ENCODE peak calls at places on chromosomes 2 and 18, in six cellular contexts. B is substantia nigra, D is small intestine, H is thoracic aorta, M is cardiac muscle cell, N is lung. K is an unnamed sample.

GRCh38 chr18:10368456-10369453 is 85.7 kb upstream of the APCDD1 start:
- DNase-seq in B (no peak), D (no peak), H (no peak), M (no peak), N (no peak), K (no peak)

GRCh38 chr18:37492952-37493351 is 72.6 kb downstream of the CELF4 start:
- DNase-seq in B (no peak), D (no peak), H (no peak), M (no peak), N (no peak), K (no peak)

GRCh38 chr18:73784853-73785252 is 362.8 kb downstream of the FBXO15 start:
- DNase-seq in B (no peak), D (no peak), H (no peak), M (no peak), N (no peak), K (no peak)

GRCh38 chr2:21820271-21820670 is 696.5 kb downstream of the TDRD15 start:
- DNase-seq in B (no peak), D (no peak), H (no peak), M (no peak), N (no peak), K (no peak)

GRCh38 chr2:100818606-100819364 is 1.2 kb upstream of the NPAS2 start:
- DNase-seq in B (peak), D (peak), H (peak), M (peak), N (peak), K (no peak)

GRCh38 chr2:78721302-78722033 is 304.0 kb upstream of the REG3G start:
- DNase-seq in B (no peak), D (no peak), H (no peak), M (no peak), N (no peak), K (no peak)

GRCh38 chr2:189305291-189305943 is 125.9 kb upstream of the COL5A2 start:
- DNase-seq in B (no peak), D (peak), H (no peak), M (no peak), N (no peak), K (no peak)

GRCh38 chr18:55124078-55124477 is 164.8 kb upstream of the CCDC68 start:
- DNase-seq in B (no peak), D (no peak), H (no peak), M (no peak), N (no peak), K (no peak)

GRCh38 chr2:26849056-26850001 is 1.4 kb downstream of the DPYSL5 start:
- DNase-seq in B (no peak), D (no peak), H (no peak), M (peak), N (no peak), K (no peak)

GRCh38 chr2:138391956-138392355 is 109.6 kb upstream of the SPOPL start:
- DNase-seq in B (no peak), D (no peak), H (no peak), M (no peak), N (no peak), K (no peak)

GRCh38 chr2:30503692-30504076 is 56.6 kb downstream of the LCLAT1 start:
- DNase-seq in B (no peak), D (no peak), H (no peak), M (no peak), N (no peak), K (no peak)

GRCh38 chr2:235669983-235670962 is 176.4 kb downstream of the AGAP1 start:
- DNase-seq in B (peak), D (peak), H (no peak), M (peak), N (no peak), K (no peak)

GRCh38 chr2:111671426-111672150 is 212.4 kb downstream of the ANAPC1 start:
- DNase-seq in B (no peak), D (no peak), H (no peak), M (no peak), N (peak), K (no peak)

DNA sequence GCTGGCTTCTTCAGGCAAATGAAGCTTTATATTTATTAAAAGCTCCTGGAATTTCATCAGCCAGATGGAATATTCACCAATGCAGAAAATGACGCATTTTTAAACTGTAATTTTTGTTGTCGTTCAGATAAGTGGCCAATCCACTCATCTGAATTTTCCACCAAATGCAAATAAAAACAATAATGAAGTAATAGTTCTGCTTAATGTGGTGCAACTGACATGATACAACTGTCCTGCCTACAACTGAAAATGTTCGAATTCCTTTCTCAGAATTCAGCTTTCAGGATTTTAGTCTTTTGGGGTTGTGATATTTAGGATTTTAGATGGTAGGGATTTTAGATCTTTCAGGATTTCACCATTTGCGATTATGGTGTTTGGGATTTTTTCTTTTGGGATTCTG is 27.1 kb upstream of the PUM2 start:
- DNase-seq in B (no peak), D (no peak), H (no peak), M (no peak), N (no peak), K (no peak)
- H3K27ac ChIP-seq in B (no peak), D (no peak), H (no peak), M (no peak), N (peak), K (no peak)

GRCh38 chr18:23226930-23227728 is 91.8 kb downstream of the CABLES1 start:
- DNase-seq in B (no peak), D (peak), H (no peak), M (no peak), N (peak), K (no peak)

GRCh38 chr18:23227729-23228075 is 92.4 kb downstream of the CABLES1 start:
- DNase-seq in B (no peak), D (peak), H (no peak), M (no peak), N (no peak), K (no peak)

GRCh38 chr18:23228102-23229051 is 93.1 kb downstream of the CABLES1 start:
- DNase-seq in B (no peak), D (peak), H (no peak), M (no peak), N (no peak), K (peak)

GRCh38 chr18:23225518-23225917 is 90.2 kb downstream of the CABLES1 start:
- DNase-seq in B (no peak), D (no peak), H (no peak), M (no peak), N (no peak), K (no peak)

DNA sequence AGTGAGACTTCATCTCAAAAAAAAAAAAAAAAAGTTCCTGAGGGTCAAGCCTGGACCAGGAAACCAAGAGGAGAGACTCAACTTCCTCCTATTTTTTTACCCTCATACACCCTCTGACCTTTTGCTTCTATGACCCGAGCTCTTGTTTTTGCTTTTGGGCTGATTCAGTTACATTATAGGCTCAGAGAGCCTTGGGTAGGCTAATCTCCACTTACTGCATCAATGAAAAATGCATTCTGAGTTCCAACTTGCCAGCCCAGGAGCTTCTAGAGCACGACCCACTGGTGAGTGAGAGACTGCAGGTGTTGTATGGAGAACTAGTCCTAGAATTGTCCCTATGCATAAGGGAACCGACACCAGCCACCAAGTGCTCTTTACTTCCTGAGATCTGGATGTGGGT is 91.1 kb downstream of the CABLES1 start:
- DNase-seq in B (no peak), D (no peak), H (no peak), M (no peak), N (no peak), K (no peak)
- H3K27ac ChIP-seq in B (no peak), D (peak), H (peak), M (no peak), N (peak), K (no peak)

GRCh38 chr2:178589337-178589736 is 109.1 kb downstream of the PLEKHA3 start:
- DNase-seq in B (no peak), D (no peak), H (no peak), M (no peak), N (no peak), K (no peak)
- H3K27ac ChIP-seq in B (no peak), D (no peak), H (no peak), M (peak), N (no peak), K (no peak)

DNA sequence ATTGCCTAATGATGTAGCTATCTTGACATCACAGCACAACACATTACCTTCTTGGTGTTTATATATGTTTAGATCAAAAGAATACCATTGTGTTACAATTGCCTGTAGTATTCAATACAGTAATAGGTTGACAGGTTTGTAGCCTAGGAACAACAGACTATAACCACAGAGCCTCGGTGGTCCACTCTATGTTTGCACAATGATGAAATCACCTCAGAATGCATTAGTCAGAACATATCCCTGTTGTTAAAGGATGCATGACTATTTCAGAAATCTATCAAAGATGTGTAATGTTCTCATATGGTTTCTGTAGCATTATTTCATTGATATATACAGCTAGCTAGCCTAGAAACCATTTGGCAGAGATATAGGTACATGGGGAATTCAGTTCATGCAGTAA is 8.9 kb downstream of the METTL5 start:
- DNase-seq in B (no peak), D (no peak), H (no peak), M (no peak), N (no peak), K (no peak)
- H3K27ac ChIP-seq in B (no peak), D (no peak), H (no peak), M (no peak), N (no peak), K (no peak)

GRCh38 chr2:219219113-219219696 is 447 bp upstream of the ABCB6 start:
- DNase-seq in B (no peak), D (no peak), H (no peak), M (no peak), N (no peak), K (no peak)
- H3K27ac ChIP-seq in B (peak), D (peak), H (peak), M (peak), N (peak), K (peak)